ENCODE peak calls at places on chromosomes 3 and 15, in five cellular contexts. Q is endothelial cell, G is cardiac fibroblast, C is stomach, U is esophagus muscularis mucosa. R is an unnamed sample.
A peak's percentile ranks its signal among the peaks of the same experiment; 100 is the strongest.

GRCh38 chr15:101023501-101024110 is 104.4 kb downstream of the LRRK1 start:
- DNase-seq in Q (peak; percentile 1), G (peak; percentile 45), C (peak; percentile 9), U (peak; percentile 60), R (no peak)

GRCh38 chr15:37618368-37618767 is 316.1 kb upstream of the TMCO5A start:
- DNase-seq in Q (no peak), G (no peak), C (no peak), U (no peak), R (peak; percentile 25)

GRCh38 chr3:113153499-113154107 is 57.8 kb upstream of the BOC start:
- DNase-seq in Q (no peak), G (no peak), C (no peak), U (no peak), R (no peak)

GRCh38 chr15:72197045-72197459 is 535 bp downstream of the GRAMD2A start:
- DNase-seq in Q (no peak), G (no peak), C (no peak), U (no peak), R (no peak)

GRCh38 chr3:183883291-183884096 is 1.2 kb downstream of the PARL start:
- DNase-seq in Q (no peak), G (no peak), C (no peak), U (no peak), R (no peak)

GRCh38 chr15:45510758-45511280 is 11.7 kb downstream of the SLC30A4 start:
- DNase-seq in Q (no peak), G (no peak), C (no peak), U (no peak), R (no peak)

GRCh38 chr3:42043116-42043796 is 47.9 kb upstream of the TRAK1 start:
- DNase-seq in Q (peak; percentile 75), G (peak; percentile 96), C (no peak), U (no peak), R (no peak)

GRCh38 chr3:42778644-42779043 is 5.6 kb upstream of the CCDC13 start:
- DNase-seq in Q (no peak), G (peak; percentile 77), C (no peak), U (no peak), R (peak; percentile 88)

GRCh38 chr3:191356586-191357439 is 26.5 kb upstream of the UTS2B start:
- DNase-seq in Q (no peak), G (peak; percentile 73), C (peak; percentile 31), U (no peak), R (peak; percentile 73)

GRCh38 chr15:100249096-100249815 is 92.5 kb downstream of the ADAMTS17 start:
- DNase-seq in Q (no peak), G (no peak), C (peak; percentile 18), U (no peak), R (no peak)

DNA sequence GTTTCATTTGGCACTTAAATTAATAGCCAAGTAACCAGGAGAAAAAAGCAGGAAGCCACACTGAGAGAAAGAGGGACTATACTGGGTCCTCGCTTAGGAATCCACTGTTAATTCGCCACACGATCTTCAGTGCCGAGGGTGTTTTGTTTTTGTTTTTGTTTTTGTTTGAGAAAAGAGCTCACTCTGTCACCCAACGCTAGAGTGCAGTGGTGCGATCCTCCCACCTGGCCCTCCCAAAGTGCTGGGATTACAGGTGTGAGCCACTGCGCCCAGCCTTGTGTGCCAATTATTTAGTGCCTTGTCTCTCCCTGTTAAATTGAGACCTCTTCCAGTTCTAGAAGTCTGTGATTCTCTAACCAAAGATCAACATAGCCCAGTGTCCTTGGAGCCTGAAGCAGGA is 53.8 kb upstream of the TPM1 start:
- DNase-seq in Q (no peak), G (no peak), C (no peak), U (no peak), R (no peak)
- TF ChIP-seq CTCF in Q (no peak), G (no peak), C (no peak), U (no peak), R (no peak)

GRCh38 chr3:103158183-103158582 is 723.4 kb downstream of the ZPLD1 start:
- DNase-seq in Q (no peak), G (no peak), C (no peak), U (no peak), R (no peak)
- TF ChIP-seq CTCF in Q (no peak), G (no peak), C (no peak), U (no peak), R (no peak)

GRCh38 chr15:92391640-92392039 is 2.0 kb upstream of the ST8SIA2 start:
- DNase-seq in Q (peak; percentile 38), G (peak; percentile 7), C (no peak), U (no peak), R (peak; percentile 32)
- TF ChIP-seq CTCF in Q (peak; percentile 44), G (no peak), C (no peak), U (no peak), R (peak; percentile 74)

GRCh38 chr3:52052831-52053306 is 3.5 kb downstream of the DUSP7 start:
- DNase-seq in Q (peak; percentile 74), G (peak; percentile 86), C (peak; percentile 83), U (peak; percentile 96), R (peak; percentile 85)
- TF ChIP-seq CTCF in Q (no peak), G (peak; percentile 57), C (peak; percentile 48), U (peak; percentile 43), R (peak; percentile 69)

GRCh38 chr15:48565560-48566482 is 79.7 kb downstream of the FBN1 start:
- DNase-seq in Q (no peak), G (peak; percentile 96), C (no peak), U (no peak), R (peak; percentile 85)
- TF ChIP-seq CTCF in Q (no peak), G (no peak), C (no peak), U (no peak), R (peak; percentile 11)

DNA sequence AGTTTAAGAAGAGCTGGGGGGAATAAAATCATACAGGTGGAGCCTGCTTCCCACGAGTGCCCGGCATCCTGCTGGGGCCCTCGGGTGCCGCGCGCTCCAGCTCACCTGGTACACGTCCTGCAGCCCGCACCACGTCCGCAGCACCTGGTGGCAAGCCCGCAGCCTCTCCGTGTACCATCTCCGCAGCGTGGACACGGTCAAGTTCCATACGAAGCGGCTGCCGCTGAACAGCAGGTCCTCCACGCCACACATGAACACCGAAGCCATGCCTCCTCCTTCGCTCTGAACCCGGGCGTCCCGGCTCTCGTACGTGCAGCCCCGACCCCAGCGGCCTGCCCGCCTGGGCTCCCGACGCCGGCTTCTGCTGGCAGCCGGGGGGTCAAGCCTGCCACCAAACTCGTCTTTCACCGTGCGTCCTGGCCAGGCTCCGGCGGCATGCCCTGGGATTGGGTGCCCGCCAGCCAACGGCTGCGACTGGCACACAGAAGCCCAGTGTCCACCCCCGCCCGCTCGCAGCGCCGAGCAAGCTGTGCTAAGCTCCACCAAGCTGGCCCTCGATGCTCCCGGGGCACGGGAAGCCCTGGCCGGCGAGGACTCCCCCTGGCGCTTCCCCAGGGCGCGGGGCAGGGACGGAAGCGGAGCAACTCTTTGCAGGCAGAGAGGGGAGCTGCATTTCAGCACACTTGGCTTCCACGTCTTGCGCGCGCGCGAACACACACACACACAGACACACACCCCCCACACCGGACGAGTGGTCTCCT is at the start of gene FRMD4B:
- DNase-seq in Q (peak; percentile 71), G (peak; percentile 25), C (peak; percentile 86), U (no peak), R (no peak)
- TF ChIP-seq CTCF in Q (no peak), G (peak; percentile 27), C (no peak), U (peak; percentile 17), R (no peak)

GRCh38 chr3:23888617-23889228 is 28.1 kb downstream of the NKIRAS1 start:
- DNase-seq in Q (no peak), G (peak; percentile 69), C (no peak), U (no peak), R (peak; percentile 35)
- TF ChIP-seq CTCF in Q (peak; percentile 87), G (peak; percentile 76), C (peak; percentile 67), U (peak; percentile 96), R (peak; percentile 92)

DNA sequence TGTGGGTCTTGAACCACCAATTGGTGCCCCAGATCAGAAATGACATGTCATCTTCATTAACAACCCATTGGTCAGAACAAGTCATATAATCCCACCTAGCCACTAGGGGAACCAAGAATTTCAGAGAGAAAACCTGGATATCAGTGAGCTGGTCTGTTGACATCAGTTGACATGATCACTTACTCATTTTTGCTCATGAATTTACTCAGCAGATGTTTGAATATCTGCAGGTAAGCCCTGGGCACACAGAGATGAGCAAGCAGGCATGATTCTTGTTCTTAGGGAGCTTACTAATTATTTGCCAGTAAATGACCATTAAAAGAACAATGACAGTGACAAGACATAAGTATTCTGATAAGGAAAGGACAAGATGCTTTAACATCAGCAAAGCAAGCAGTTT is 64.3 kb upstream of the PLCL2 start:
- DNase-seq in Q (no peak), G (no peak), C (no peak), U (peak; percentile 26), R (no peak)
- TF ChIP-seq CTCF in Q (no peak), G (no peak), C (no peak), U (no peak), R (no peak)

DNA sequence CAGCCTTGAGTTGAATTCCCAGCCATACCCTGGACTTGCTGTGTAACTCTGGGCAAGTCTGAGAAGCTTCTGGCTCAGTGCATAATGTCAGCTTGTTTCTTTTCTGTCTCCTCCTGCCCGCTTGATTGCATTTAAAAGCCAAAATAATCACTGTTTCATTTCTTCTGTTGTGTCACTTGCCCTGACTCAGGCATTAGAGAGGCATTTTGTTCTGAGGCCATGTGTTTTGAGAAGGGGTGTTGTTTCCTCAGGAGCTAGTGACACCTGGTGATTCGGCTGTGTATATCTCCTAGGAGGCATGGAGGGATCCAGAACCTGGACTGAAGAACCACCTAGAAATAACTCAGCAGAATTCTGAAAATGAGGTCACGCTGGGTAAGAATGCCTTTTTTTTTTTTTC is 16.0 kb downstream of the WDR73 start:
- DNase-seq in Q (no peak), G (peak; percentile 15), C (no peak), U (no peak), R (no peak)
- TF ChIP-seq CTCF in Q (no peak), G (no peak), C (peak; percentile 35), U (no peak), R (peak; percentile 7)